ENCODE peak calls at places on chromosomes 7 and 10, in five cellular contexts. K is stomach, H is DND-41, G is neural progenitor cell, C is IMR-90. V is an unnamed sample. For H3K4me1, the result is how much of the 10 kb centered on the place peaks cover.

GRCh38 chr10:88456730-88457129 is 126.4 kb downstream of the RNLS start:
- DNase-seq in G (no peak), K (no peak), H (no peak), C (peak), V (no peak)

GRCh38 chr10:133456041-133456951 is 2.6 kb downstream of the SCART1 start:
- DNase-seq in H (no peak), G (no peak), C (no peak), K (peak), V (peak)

GRCh38 chr7:101547916-101548599 is 81.0 kb downstream of the MYL10 start:
- DNase-seq in H (no peak), C (no peak), G (no peak), K (no peak), V (no peak)

GRCh38 chr10:74924251-74924954 is 98.0 kb downstream of the KAT6B start:
- DNase-seq in H (no peak), C (peak), K (no peak), G (no peak), V (no peak)

GRCh38 chr10:34240031-34240430 is 575.1 kb downstream of the PARD3 start:
- DNase-seq in G (no peak), K (no peak), C (no peak), H (no peak), V (no peak)

GRCh38 chr10:78341953-78342614 is 308.4 kb downstream of the RPS24 start:
- DNase-seq in H (no peak), K (peak), C (no peak), G (no peak), V (peak)

GRCh38 chr10:75910032-75910431 is 478.6 kb downstream of the LRMDA start:
- DNase-seq in H (no peak), C (peak), G (no peak), K (no peak), V (no peak)

GRCh38 chr10:90136731-90137316 is 435.4 kb downstream of the KIF20B start:
- DNase-seq in G (peak), K (no peak), H (peak), C (peak), V (no peak)

GRCh38 chr7:41978858-41979257 is 258.2 kb downstream of the GLI3 start:
- DNase-seq in K (no peak), C (no peak), G (no peak), H (no peak), V (no peak)

GRCh38 chr7:45104844-45105587 is 6.5 kb downstream of the TBRG4 start:
- DNase-seq in C (no peak), H (no peak), K (no peak), G (no peak), V (no peak)

GRCh38 chr7:132619967-132620366 is 43.7 kb upstream of the PLXNA4 start:
- DNase-seq in H (no peak), G (no peak), K (no peak), C (no peak), V (no peak)

GRCh38 chr7:29987821-29988317 is 1.7 kb downstream of the SCRN1 start:
- DNase-seq in G (peak), C (peak), H (no peak), K (no peak), V (no peak)

GRCh38 chr10:3126741-3127342 is 45.7 kb downstream of the PITRM1 start:
- DNase-seq in H (no peak), G (peak), C (no peak), K (no peak), V (no peak)

GRCh38 chr10:6280291-6280690 is 77.6 kb downstream of the PFKFB3 start:
- DNase-seq in G (no peak), H (no peak), K (no peak), C (no peak), V (no peak)

GRCh38 chr10:93591065-93591808 is 9.8 kb downstream of the RBP4 start:
- DNase-seq in G (no peak), C (no peak), H (no peak), K (no peak), V (peak)

GRCh38 chr10:113767222-113767621 is 15.7 kb downstream of the PLEKHS1 start:
- DNase-seq in H (no peak), K (no peak), C (no peak), G (no peak), V (no peak)

GRCh38 chr7:150378115-150378852 is 846 bp upstream of the ZNF775 start:
- DNase-seq in C (peak), H (peak), K (peak), G (peak), V (peak)
- TF ChIP-seq CTCF in C (peak), H (peak), K (no peak), G (peak), V (no peak)

GRCh38 chr7:123795917-123796316 is 47.1 kb upstream of the WASL start:
- DNase-seq in H (no peak), C (no peak), K (no peak), G (no peak), V (no peak)

GRCh38 chr7:123796568-123796967 is 47.8 kb upstream of the WASL start:
- DNase-seq in K (no peak), G (no peak), C (no peak), H (no peak), V (no peak)

GRCh38 chr7:123802249-123802648 is 42.7 kb upstream of the HYAL4 start:
- DNase-seq in H (no peak), G (no peak), K (no peak), C (no peak), V (no peak)

GRCh38 chr7:123798527-123799188 is 46.3 kb upstream of the HYAL4 start:
- DNase-seq in H (no peak), G (no peak), C (no peak), K (no peak), V (no peak)

GRCh38 chr7:123797673-123798526 is 47.1 kb upstream of the HYAL4 start:
- DNase-seq in K (no peak), H (no peak), G (peak), C (peak), V (no peak)
- H3K4me3 ChIP-seq in K (peak), H (no peak), G (no peak), C (no peak), V (no peak)

GRCh38 chr10:126654579-126654978 is 15.9 kb downstream of the C10orf90 start:
- DNase-seq in K (no peak), G (no peak), C (no peak), H (no peak), V (no peak)

GRCh38 chr10:126647116-126647515 is 23.4 kb downstream of the C10orf90 start:
- DNase-seq in G (no peak), C (no peak), H (no peak), K (no peak), V (no peak)

GRCh38 chr10:126646101-126646500 is 24.4 kb downstream of the C10orf90 start:
- DNase-seq in C (peak), G (no peak), H (no peak), K (no peak), V (no peak)

GRCh38 chr10:126651461-126651860 is 19.0 kb downstream of the C10orf90 start:
- DNase-seq in K (no peak), G (no peak), H (no peak), C (no peak), V (no peak)

GRCh38 chr10:126650164-126650563 is 20.3 kb downstream of the C10orf90 start:
- DNase-seq in H (no peak), K (no peak), G (no peak), C (no peak), V (no peak)
- H3K4me1 ChIP-seq in H (under half), K (under half), G (under half), C (under half), V (under half)

GRCh38 chr7:139570119-139570518 is 46.6 kb downstream of the CLEC2L start:
- DNase-seq in G (peak), C (no peak), K (no peak), H (no peak), V (no peak)
- TF ChIP-seq CTCF in G (peak), C (peak), K (no peak), H (no peak), V (no peak)

GRCh38 chr10:116324227-116324950 is at the start of gene CCDC172:
- DNase-seq in G (no peak), H (no peak), K (no peak), C (no peak), V (no peak)
- H3K4me3 ChIP-seq in G (no peak), H (no peak), K (no peak), C (no peak), V (no peak)

GRCh38 chr7:137987011-137987334 is 14.9 kb downstream of the CREB3L2 start:
- DNase-seq in G (no peak), C (no peak), H (no peak), K (no peak), V (no peak)
- H3K4me1 ChIP-seq in G (under half), C (under half), H (under half), K (half or more), V (under half)

DNA sequence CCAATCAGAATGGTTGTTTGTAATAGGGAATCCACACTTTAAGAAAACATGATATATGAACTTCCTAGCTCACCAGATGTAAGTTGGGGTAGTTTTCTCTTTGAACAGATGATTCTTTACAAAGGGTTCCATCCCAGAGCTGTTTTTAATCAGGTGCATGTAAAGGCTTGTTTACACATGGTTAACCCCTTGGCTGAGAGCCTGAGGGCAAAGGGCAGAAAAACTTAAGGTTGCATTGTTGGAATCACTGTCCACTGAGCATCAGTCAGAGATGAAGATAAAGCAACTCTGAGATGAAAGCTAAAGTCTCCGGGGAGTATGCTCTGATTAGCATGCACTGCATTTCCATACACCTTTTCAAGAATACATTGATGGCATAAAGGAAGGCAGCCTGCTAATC is 518.2 kb downstream of the SORCS3 start:
- DNase-seq in G (peak), C (no peak), H (no peak), K (no peak), V (no peak)
- TF ChIP-seq CTCF in G (no peak), C (no peak), H (no peak), K (no peak), V (no peak)

V was measured in colonic mucosa.